ENCODE peak calls at places on chromosomes 11 and 22, in nine cellular contexts. E is adrenal gland, J is A549, H is K562, Q is lower lobe of right lung, P is pancreas, D is upper lobe of right lung, F is right atrium auricular region, X is psoas muscle. I is an unnamed sample.

GRCh38 chr22:37696657-37697539 is at the start of gene TRIOBP:
- DNase-seq in D (peak), J (peak), Q (peak), H (peak), E (peak), P (peak), X (peak), F (peak), I (peak)

GRCh38 chr22:35299217-35299716 is 427 bp upstream of the TOM1 start:
- DNase-seq in P (no peak), E (peak), X (no peak), Q (no peak), J (no peak), F (no peak), H (no peak), D (no peak), I (no peak)

GRCh38 chr11:119742263-119742861 is 13.4 kb upstream of the NECTIN1 start:
- DNase-seq in E (no peak), H (no peak), D (no peak), F (no peak), X (peak), Q (no peak), J (no peak), P (no peak), I (no peak)

GRCh38 chr11:10898003-10898762 is 40.3 kb upstream of the ZBED5 start:
- DNase-seq in D (no peak), E (no peak), X (no peak), Q (no peak), F (no peak), J (no peak), H (no peak), P (no peak), I (no peak)

GRCh38 chr11:43578346-43579170 is 102.0 kb upstream of the HSD17B12 start:
- DNase-seq in H (no peak), Q (no peak), X (no peak), E (no peak), F (no peak), P (no peak), D (no peak), J (peak), I (no peak)

GRCh38 chr11:75518771-75519653 is 6.7 kb downstream of the GDPD5 start:
- DNase-seq in H (no peak), F (no peak), D (no peak), J (no peak), Q (no peak), X (no peak), P (no peak), E (no peak), I (no peak)

GRCh38 chr11:126698576-126698975 is 302.0 kb downstream of the KIRREL3 start:
- DNase-seq in H (no peak), Q (no peak), E (no peak), P (no peak), X (no peak), F (no peak), J (no peak), D (no peak), I (no peak)

GRCh38 chr11:45097721-45098493 is 48.5 kb upstream of the PRDM11 start:
- DNase-seq in P (peak), F (peak), E (peak), Q (no peak), H (peak), X (no peak), D (no peak), J (peak), I (no peak)

GRCh38 chr22:44188986-44189630 is 8.4 kb downstream of the PARVG start:
- DNase-seq in H (no peak), F (no peak), X (no peak), J (no peak), D (peak), E (no peak), Q (no peak), P (no peak), I (peak)

GRCh38 chr22:37824674-37825641 is 1.8 kb downstream of the GALR3 start:
- DNase-seq in D (no peak), H (no peak), E (peak), F (no peak), Q (no peak), P (no peak), J (no peak), X (no peak), I (no peak)

GRCh38 chr22:44573451-44573850 is 75.4 kb upstream of the RTL6 start:
- DNase-seq in H (no peak), F (no peak), Q (no peak), P (no peak), D (peak), J (no peak), X (peak), E (no peak), I (no peak)

GRCh38 chr22:32883131-32883530 is 81.6 kb downstream of the TIMP3 start:
- DNase-seq in F (no peak), E (no peak), X (no peak), Q (no peak), P (no peak), J (no peak), H (no peak), D (no peak), I (no peak)

GRCh38 chr11:65781962-65782815 is 1.4 kb upstream of the AP5B1 start:
- DNase-seq in J (no peak), X (peak), D (peak), Q (no peak), P (peak), E (no peak), H (no peak), F (no peak), I (no peak)

GRCh38 chr11:79694368-79694767 is 253.5 kb upstream of the TENM4 start:
- DNase-seq in X (no peak), F (no peak), E (no peak), J (no peak), H (no peak), P (no peak), D (no peak), Q (no peak), I (no peak)

GRCh38 chr11:69821511-69822040 is 2.4 kb upstream of the FGF3 start:
- DNase-seq in D (no peak), E (no peak), J (no peak), P (no peak), Q (no peak), H (no peak), F (no peak), X (no peak), I (no peak)

GRCh38 chr11:3891751-3892150 is 36.3 kb downstream of the STIM1 start:
- DNase-seq in P (no peak), E (no peak), H (no peak), X (no peak), J (no peak), Q (no peak), F (no peak), D (no peak), I (no peak)

GRCh38 chr11:1878134-1879031 is 13.3 kb downstream of the PRR33 start:
- DNase-seq in P (no peak), E (no peak), D (peak), Q (peak), X (peak), F (no peak), H (no peak), J (no peak), I (peak)

GRCh38 chr11:75301602-75302345 is 49.7 kb downstream of the ARRB1 start:
- DNase-seq in D (no peak), X (peak), F (no peak), Q (no peak), P (peak), H (no peak), J (no peak), E (no peak), I (no peak)

GRCh38 chr11:19076744-19077589 is 16.4 kb upstream of the MRGPRX2 start:
- DNase-seq in H (peak), F (no peak), Q (peak), E (peak), X (peak), J (peak), D (peak), P (peak), I (peak)

GRCh38 chr11:2088746-2089535 is 50.2 kb downstream of the IGF2 start:
- DNase-seq in E (no peak), J (peak), H (no peak), X (peak), P (no peak), D (peak), Q (peak), F (peak), I (no peak)

GRCh38 chr11:4851033-4851432 is 2.0 kb upstream of the OR51S1 start:
- DNase-seq in F (no peak), H (no peak), P (no peak), Q (no peak), E (no peak), J (no peak), X (no peak), D (no peak), I (peak)

GRCh38 chr11:6248248-6248647 is 9.4 kb downstream of the CNGA4 start:
- DNase-seq in Q (no peak), H (no peak), D (no peak), X (no peak), P (no peak), F (no peak), E (no peak), J (no peak), I (no peak)

GRCh38 chr11:6200975-6201374 is 2.0 kb downstream of the OR52W1 start:
- DNase-seq in J (no peak), H (no peak), Q (peak), P (no peak), E (peak), X (peak), D (peak), F (peak), I (no peak)

GRCh38 chr11:83663446-83663845 is 377.3 kb upstream of the CCDC90B start:
- DNase-seq in E (no peak), F (no peak), X (no peak), P (no peak), D (no peak), H (no peak), J (no peak), Q (no peak), I (no peak)

GRCh38 chr11:1358286-1358685 is 31.4 kb upstream of the BRSK2 start:
- DNase-seq in D (no peak), X (peak), H (no peak), J (no peak), F (peak), Q (no peak), P (no peak), E (no peak), I (no peak)

GRCh38 chr11:9760180-9760550 is 96.3 kb downstream of the SWAP70 start:
- DNase-seq in X (peak), E (peak), J (no peak), H (no peak), D (peak), P (peak), F (peak), Q (peak), I (no peak)

GRCh38 chr11:95134491-95134890 is 44.8 kb downstream of the ENDOD1 start:
- DNase-seq in P (no peak), H (no peak), E (peak), Q (no peak), D (no peak), X (no peak), F (no peak), J (peak), I (no peak)

GRCh38 chr11:9568854-9569587 is 4.4 kb upstream of the WEE1 start:
- DNase-seq in P (peak), E (no peak), F (peak), J (peak), X (peak), H (peak), D (no peak), Q (peak), I (peak)

GRCh38 chr11:59918987-59919589 is 19.1 kb upstream of the OOSP1 start:
- DNase-seq in X (no peak), P (peak), J (peak), D (no peak), F (no peak), E (peak), H (peak), Q (no peak), I (no peak)

GRCh38 chr11:135027461-135027860 is 615.4 kb upstream of the B3GAT1 start:
- DNase-seq in P (peak), E (peak), Q (no peak), D (no peak), J (no peak), X (no peak), H (peak), F (no peak), I (no peak)

GRCh38 chr11:74311352-74311926 is at the start of gene P4HA3:
- DNase-seq in H (peak), D (peak), F (no peak), J (peak), E (peak), P (peak), Q (peak), X (peak), I (peak)

GRCh38 chr22:37259540-37260029 is 15.5 kb upstream of the RAC2 start:
- DNase-seq in X (no peak), Q (peak), F (no peak), E (peak), H (peak), D (peak), J (peak), P (no peak), I (peak)

GRCh38 chr11:29707924-29708323 is 308.9 kb downstream of the KCNA4 start:
- DNase-seq in P (no peak), Q (no peak), F (no peak), J (no peak), H (no peak), X (no peak), E (no peak), D (no peak), I (no peak)

GRCh38 chr11:134398079-134398444 is 14.0 kb downstream of the B3GAT1 start:
- DNase-seq in F (no peak), E (no peak), J (no peak), Q (no peak), D (no peak), P (peak), X (no peak), H (no peak), I (peak)

DNA sequence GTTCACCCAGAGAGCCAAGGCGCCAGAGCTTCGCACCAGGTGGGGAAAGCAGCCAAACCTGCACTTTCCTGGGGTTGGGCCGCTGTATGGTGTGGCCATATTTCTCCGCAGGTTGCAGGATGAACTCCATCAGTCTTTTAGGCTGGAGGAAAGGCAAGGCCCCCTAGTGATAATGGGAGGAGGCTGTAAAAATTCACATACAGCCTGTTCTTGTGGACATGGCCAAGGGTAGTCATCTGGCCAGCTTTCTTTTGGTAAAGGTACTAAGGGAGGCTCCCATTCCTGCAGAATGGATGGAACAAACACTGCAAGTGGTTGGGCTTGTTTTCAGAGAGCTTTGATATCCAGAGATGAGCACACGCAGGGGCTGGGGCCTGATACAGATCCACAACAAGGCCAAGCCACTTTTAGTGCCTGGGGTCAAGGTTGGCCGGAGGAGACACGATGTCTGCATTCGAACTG is 29.6 kb downstream of the C22orf31 start:
- DNase-seq in Q (no peak), P (peak), E (peak), X (no peak), D (no peak), H (peak), F (no peak), J (no peak), I (peak)
- H3K4me3 ChIP-seq in Q (no peak), P (no peak), E (peak), X (peak), D (no peak), H (no peak), F (no peak), J (peak), I (no peak)

DNA sequence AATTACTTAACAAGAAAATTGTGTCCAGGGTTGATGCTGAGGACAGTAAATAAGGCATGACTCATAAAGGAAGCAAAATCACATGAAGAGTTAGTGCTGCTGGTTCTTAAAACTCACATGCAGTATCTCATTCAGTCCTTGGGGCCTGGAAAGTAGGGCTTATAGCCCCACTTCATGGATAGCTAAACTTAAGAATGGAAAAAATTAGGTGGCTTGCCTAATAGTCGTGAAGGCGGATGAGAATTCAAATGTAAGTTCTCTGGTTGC is 130.3 kb downstream of the NCAM1 start:
- DNase-seq in X (no peak), H (no peak), D (no peak), E (no peak), F (no peak), Q (no peak), J (no peak), P (no peak), I (no peak)
- TF ChIP-seq CTCF in X (no peak), H (no peak), D (no peak), E (no peak), F (no peak), Q (no peak), J (no peak), P (no peak), I (no peak)

GRCh38 chr11:123145220-123145619 is 49.8 kb downstream of the CLMP start:
- DNase-seq in F (no peak), D (peak), E (peak), H (no peak), X (peak), Q (no peak), J (peak), P (peak), I (no peak)
- H3K27ac ChIP-seq in F (no peak), D (no peak), E (peak), H (no peak), X (no peak), Q (no peak), J (peak), P (peak), I (no peak)

DNA sequence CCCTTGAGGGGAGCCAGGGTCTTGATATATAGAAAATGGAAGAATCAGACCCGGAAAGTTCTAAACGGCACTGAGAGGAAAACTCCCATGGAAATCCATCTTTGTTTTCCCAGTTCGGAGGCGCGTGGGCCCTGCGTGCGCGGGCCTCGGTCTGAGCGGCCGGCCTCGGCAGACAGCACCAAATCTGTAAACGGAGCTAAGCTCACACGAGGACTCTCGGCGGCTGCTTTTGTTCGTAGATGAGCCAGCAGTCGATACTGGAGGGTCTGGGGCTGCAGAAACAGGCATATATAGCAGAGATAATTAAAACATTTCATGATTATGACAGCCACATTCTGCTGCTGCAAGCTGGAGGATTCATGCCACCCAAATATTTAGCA is 68.5 kb upstream of the PPARA start:
- DNase-seq in F (no peak), D (peak), Q (peak), J (no peak), H (no peak), E (peak), X (peak), P (peak), I (peak)
- H3K4me3 ChIP-seq in F (peak), D (peak), Q (peak), J (peak), H (no peak), E (peak), X (peak), P (peak), I (peak)

DNA sequence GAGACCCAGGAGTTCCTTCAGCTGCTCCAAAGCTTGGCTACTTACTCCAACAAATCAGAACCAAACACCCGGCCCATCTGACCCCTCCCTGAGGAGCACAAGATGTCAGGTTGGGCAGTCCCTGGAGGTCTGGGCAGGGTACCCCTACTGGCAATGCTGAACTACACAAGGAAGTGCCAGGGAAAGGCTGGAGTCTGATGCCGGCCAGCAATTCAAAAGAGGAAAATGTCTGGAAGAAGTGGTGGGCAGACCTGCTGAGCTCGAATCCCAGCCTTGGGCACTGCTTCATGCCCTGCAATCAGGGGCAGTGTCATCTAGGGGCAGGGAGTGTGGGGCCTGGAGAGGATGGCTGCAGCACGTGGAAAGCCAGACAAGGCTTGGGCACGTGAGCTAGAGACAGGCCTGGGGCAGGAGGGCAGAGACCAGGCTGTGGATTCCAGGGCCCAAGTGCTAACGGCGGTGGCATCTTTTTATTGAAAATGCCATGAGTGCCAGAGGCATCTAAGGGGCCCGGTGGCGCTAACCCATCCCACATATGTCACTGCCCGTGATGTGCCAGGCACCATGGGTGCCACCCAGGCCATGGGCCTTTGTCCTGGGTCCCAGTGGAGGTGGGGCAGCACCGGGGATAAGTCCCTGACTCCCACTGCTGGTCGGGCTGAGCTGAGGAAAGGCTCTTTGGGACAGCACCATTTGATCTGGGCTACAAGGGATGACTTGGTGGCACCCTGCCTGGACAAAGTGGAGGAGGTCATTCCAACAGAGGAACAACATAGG is 97.9 kb upstream of the PITPNB start:
- DNase-seq in D (peak), H (no peak), P (no peak), J (no peak), Q (peak), X (peak), E (no peak), F (no peak), I (peak)
- TF ChIP-seq CTCF in D (no peak), H (no peak), P (no peak), J (no peak), Q (no peak), X (no peak), E (no peak), F (no peak), I (no peak)

GRCh38 chr11:86625544-86625943 is 46.9 kb downstream of the ME3 start:
- DNase-seq in X (no peak), P (no peak), E (peak), D (no peak), F (no peak), J (no peak), Q (no peak), H (no peak), I (no peak)

GRCh38 chr11:86624366-86624765 is 48.0 kb downstream of the ME3 start:
- DNase-seq in X (no peak), Q (no peak), F (no peak), P (no peak), H (no peak), J (no peak), D (no peak), E (peak), I (no peak)

GRCh38 chr11:86625981-86626380 is 46.4 kb downstream of the ME3 start:
- DNase-seq in J (no peak), F (no peak), E (no peak), D (no peak), X (no peak), H (no peak), P (no peak), Q (no peak), I (no peak)

GRCh38 chr11:86629070-86629706 is 43.2 kb downstream of the ME3 start:
- DNase-seq in Q (no peak), D (no peak), X (no peak), E (peak), P (peak), H (no peak), F (peak), J (no peak), I (no peak)

DNA sequence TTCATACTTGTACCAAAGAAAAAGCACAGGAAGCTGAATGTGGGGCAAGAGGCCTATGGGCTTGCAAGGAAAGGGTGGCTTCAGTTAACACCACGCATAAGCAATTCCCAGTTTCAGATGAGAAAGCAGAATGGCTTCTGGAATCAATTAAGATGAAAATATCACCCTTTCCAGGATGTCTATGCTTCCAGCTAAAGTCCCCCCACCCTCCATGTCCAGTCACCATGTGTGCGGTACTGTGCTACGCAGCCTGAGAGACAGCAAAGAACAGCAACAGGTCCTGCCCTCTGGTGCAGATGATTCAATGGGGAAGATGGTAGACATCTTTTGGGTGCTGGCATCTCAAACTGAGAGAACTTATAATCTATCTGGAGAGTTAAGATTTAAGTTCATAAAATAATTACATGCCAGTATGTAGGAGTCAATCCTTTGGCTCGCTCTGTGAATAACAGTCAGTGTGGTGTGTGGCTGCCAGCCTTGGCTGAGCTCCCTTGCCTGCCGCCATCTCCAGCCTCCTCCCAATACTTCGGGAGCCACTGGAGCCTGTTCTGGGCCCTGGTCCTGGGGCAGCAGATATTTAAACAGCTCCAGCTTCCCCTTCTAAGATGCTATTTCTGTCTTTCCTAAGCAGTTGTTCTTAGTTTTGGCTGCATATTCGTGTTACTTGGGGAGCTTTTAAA is 44.5 kb downstream of the ME3 start:
- DNase-seq in X (no peak), P (no peak), D (no peak), H (no peak), Q (no peak), E (no peak), F (no peak), J (no peak), I (no peak)
- H3K27ac ChIP-seq in X (peak), P (no peak), D (no peak), H (no peak), Q (no peak), E (no peak), F (peak), J (no peak), I (no peak)